ENCODE peak calls at places on chromosome 21, in nine cellular contexts. I is HCEC 1CT; K is NCI-H2107; O is NCI-H1092; S is activated naive CD8-positive, alpha-beta T cell treated with anti-CD3 and anti-CD28 coated beads, Interleukin-2, amount 50 U/mL, for 24 hours; G is mammary epithelial cell; E is iPS-NIHi11; B is midbrain; Z is stimulated activated CD4-positive, alpha-beta T cell treated with anti-CD3 and anti-CD28 coated beads, Interleukin-15, amount 100 ng/mL, for 1 hour. L is an unnamed sample.

GRCh38 chr21:24514081-24514733 is 1093.1 kb downstream of the MRPL39 start:
- DNase-seq in I (no peak), K (no peak), O (peak), S (no peak), G (no peak), E (no peak), B (peak), Z (no peak), L (peak)

GRCh38 chr21:42414928-42415769 is 11.4 kb downstream of the UBASH3A start:
- DNase-seq in I (no peak), K (no peak), O (no peak), S (peak), G (peak), E (peak), B (no peak), Z (peak), L (no peak)

GRCh38 chr21:34545079-34545884 is 33.3 kb upstream of the KCNE1 start:
- DNase-seq in I (peak), K (no peak), O (no peak), S (no peak), G (peak), E (peak), B (peak), Z (no peak), L (no peak)

GRCh38 chr21:36545776-36546511 is 66.0 kb upstream of the CLDN14 start:
- DNase-seq in I (no peak), K (no peak), O (no peak), S (no peak), G (no peak), E (no peak), B (no peak), Z (no peak), L (peak)

GRCh38 chr21:38057626-38058025 is 141.4 kb upstream of the KCNJ6 start:
- DNase-seq in I (no peak), K (no peak), O (no peak), S (no peak), G (no peak), E (no peak), B (no peak), Z (no peak), L (no peak)

GRCh38 chr21:31180256-31181088 is 142.2 kb upstream of the KRTAP19-8 start:
- DNase-seq in I (no peak), K (peak), O (peak), S (no peak), G (peak), E (peak), B (peak), Z (no peak), L (peak)

GRCh38 chr21:22062472-22063139 is 1064.4 kb downstream of the NCAM2 start:
- DNase-seq in I (no peak), K (no peak), O (no peak), S (no peak), G (no peak), E (no peak), B (no peak), Z (no peak), L (no peak)

GRCh38 chr21:43818685-43819084 is 29.3 kb downstream of the RRP1 start:
- DNase-seq in I (no peak), K (no peak), O (no peak), S (no peak), G (no peak), E (no peak), B (peak), Z (no peak), L (no peak)

GRCh38 chr21:38631171-38631570 is 132.9 kb upstream of the ERG start:
- DNase-seq in I (no peak), K (no peak), O (no peak), S (no peak), G (peak), E (no peak), B (no peak), Z (no peak), L (no peak)

GRCh38 chr21:38377165-38378093 is 120.6 kb downstream of the KCNJ15 start:
- DNase-seq in I (no peak), K (no peak), O (no peak), S (no peak), G (no peak), E (peak), B (no peak), Z (no peak), L (no peak)

L was measured in NCI-H526.